ENCODE peak calls at places on chromosomes 3 and 15, in ten cellular contexts. W, U, C, R, A, X, I, V, B and N are unnamed samples.

GRCh38 chr3:48413086-48413485 is 16.8 kb downstream of the PLXNB1 start:
- DNase-seq in C (no peak), U (no peak), V (peak; percentile 7), X (no peak), A (no peak), W (no peak), B (no peak), R (no peak), I (no peak), N (no peak)

GRCh38 chr3:128800241-128801187 is 74.5 kb downstream of the RAB7A start:
- DNase-seq in U (no peak), V (no peak), A (no peak), X (no peak), B (no peak), I (no peak), W (no peak), R (peak; percentile 58), C (no peak), N (peak; percentile 91)

GRCh38 chr3:156174229-156174847 is 54.0 kb downstream of the KCNAB1 start:
- DNase-seq in U (no peak), X (no peak), B (no peak), C (no peak), I (no peak), W (peak; percentile 66), A (no peak), V (no peak), R (peak; percentile 34), N (no peak)

GRCh38 chr3:100802126-100802525 is 92.8 kb downstream of the TFG start:
- DNase-seq in C (no peak), U (no peak), W (peak; percentile 61), B (no peak), X (no peak), A (no peak), R (no peak), I (no peak), V (no peak), N (no peak)

GRCh38 chr15:71203573-71204444 is 88.5 kb downstream of the THSD4 start:
- DNase-seq in W (peak; percentile 35), X (no peak), V (no peak), B (no peak), A (no peak), U (no peak), I (no peak), R (no peak), C (no peak), N (no peak)

GRCh38 chr15:88018865-88019626 is 237.5 kb downstream of the NTRK3 start:
- DNase-seq in U (no peak), V (no peak), W (no peak), C (no peak), R (no peak), I (no peak), X (no peak), A (no peak), B (no peak), N (no peak)

GRCh38 chr3:46714728-46715506 is 2.8 kb downstream of the PRSS50 start:
- DNase-seq in R (peak; percentile 2), A (no peak), C (no peak), X (no peak), I (peak; percentile 7), V (no peak), W (no peak), B (no peak), U (no peak), N (no peak)

GRCh38 chr3:183073839-183074615 is 25.3 kb downstream of the MCCC1 start:
- DNase-seq in V (no peak), A (no peak), B (no peak), W (peak; percentile 41), C (no peak), I (no peak), R (no peak), U (no peak), X (no peak), N (no peak)

GRCh38 chr3:73192036-73192738 is 130.7 kb downstream of the EBLN2 start:
- DNase-seq in W (no peak), I (no peak), A (no peak), X (no peak), V (no peak), B (no peak), U (peak; percentile 16), C (no peak), R (no peak), N (no peak)

GRCh38 chr3:4564928-4565586 is 71.9 kb downstream of the ITPR1 start:
- DNase-seq in U (peak; percentile 41), R (no peak), X (no peak), C (no peak), W (no peak), A (no peak), I (no peak), B (no peak), V (no peak), N (no peak)

GRCh38 chr3:71062920-71063767 is 520.4 kb downstream of the FOXP1 start:
- DNase-seq in R (no peak), U (no peak), C (no peak), V (no peak), X (no peak), B (no peak), A (no peak), W (peak; percentile 65), I (no peak), N (no peak)

GRCh38 chr3:50525987-50526386 is 22.6 kb upstream of the CACNA2D2 start:
- DNase-seq in B (peak; percentile 35), I (no peak), R (peak; percentile 39), A (no peak), U (peak; percentile 87), W (peak; percentile 30), V (peak; percentile 49), X (no peak), C (no peak), N (no peak)

GRCh38 chr3:29453278-29453961 is 172.5 kb downstream of the RBMS3 start:
- DNase-seq in C (peak; percentile 28), V (no peak), A (no peak), B (peak; percentile 75), U (no peak), X (no peak), R (no peak), W (no peak), I (peak; percentile 60), N (peak; percentile 32)

GRCh38 chr3:156582784-156583183 is 27.9 kb upstream of the SSR3 start:
- DNase-seq in U (no peak), V (no peak), W (no peak), R (no peak), I (no peak), B (no peak), X (no peak), A (no peak), C (no peak), N (no peak)

GRCh38 chr3:58000713-58001467 is 7.3 kb upstream of the FLNB start:
- DNase-seq in I (no peak), A (no peak), W (no peak), V (no peak), C (peak; percentile 66), U (peak; percentile 32), R (no peak), B (no peak), X (no peak), N (no peak)

DNA sequence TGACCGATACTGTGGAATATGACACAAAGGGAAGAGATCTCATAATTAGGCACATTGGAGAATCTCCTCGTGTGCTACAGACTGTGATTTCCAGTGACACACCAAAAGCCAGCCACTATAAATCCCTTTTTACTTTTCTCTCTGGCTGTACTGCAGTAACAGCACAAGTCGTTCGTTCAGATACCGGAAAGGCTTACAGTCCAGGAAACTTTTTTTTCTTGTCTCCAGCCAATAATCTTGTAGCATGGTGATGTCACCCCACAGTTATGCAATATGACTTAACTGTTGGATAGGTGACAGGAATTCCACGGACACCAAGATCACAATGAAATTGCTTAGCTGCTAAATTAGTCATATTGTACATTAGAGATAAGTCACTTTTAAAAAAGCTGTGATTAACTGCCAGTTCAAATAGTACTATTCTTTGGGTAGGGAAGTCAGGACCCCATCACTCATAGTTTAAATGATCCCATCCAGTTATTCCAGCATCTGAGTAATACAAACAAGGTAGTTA is 36.3 kb upstream of the TSC22D2 start:
- DNase-seq in A (no peak), I (no peak), R (peak; percentile 59), U (peak; percentile 58), C (peak; percentile 44), W (peak; percentile 99), X (peak; percentile 54), B (peak; percentile 43), V (no peak), N (peak; percentile 49)
- TF ChIP-seq POLR2A in A (no peak), I (no peak), R (no peak), U (no peak), C (peak; percentile 78), W (peak; percentile 75), X (peak; percentile 21), B (no peak), V (peak; percentile 91), N (peak; percentile 23)

GRCh38 chr3:1092061-1092460 is 763 bp upstream of the CNTN6 start:
- DNase-seq in W (no peak), C (no peak), X (no peak), I (no peak), U (no peak), A (no peak), V (no peak), B (no peak), R (no peak), N (no peak)
- TF ChIP-seq POLR2A in W (no peak), C (no peak), X (no peak), I (no peak), U (no peak), A (no peak), V (no peak), B (no peak), R (no peak), N (no peak)

GRCh38 chr15:79408041-79408440 is 24.1 kb upstream of the MINAR1 start:
- DNase-seq in W (no peak), C (no peak), A (no peak), B (no peak), R (no peak), U (no peak), I (no peak), X (no peak), V (no peak), N (no peak)

GRCh38 chr15:79403501-79403900 is 28.6 kb upstream of the MINAR1 start:
- DNase-seq in V (no peak), A (no peak), R (no peak), C (no peak), W (peak; percentile 67), I (no peak), U (no peak), B (no peak), X (no peak), N (no peak)

GRCh38 chr15:79402136-79402535 is 30.0 kb upstream of the MINAR1 start:
- DNase-seq in W (no peak), C (no peak), A (no peak), I (no peak), R (no peak), B (no peak), U (no peak), X (no peak), V (no peak), N (no peak)

GRCh38 chr15:79401301-79401700 is 30.8 kb upstream of the MINAR1 start:
- DNase-seq in X (no peak), W (no peak), R (no peak), U (no peak), B (no peak), A (no peak), C (no peak), V (no peak), I (no peak), N (no peak)

GRCh38 chr15:79406191-79406590 is 25.9 kb upstream of the MINAR1 start:
- DNase-seq in R (no peak), A (no peak), B (no peak), I (no peak), V (no peak), C (no peak), W (no peak), U (no peak), X (no peak), N (no peak)
- TF ChIP-seq POLR2A in R (no peak), A (no peak), B (no peak), I (no peak), V (no peak), C (no peak), W (no peak), U (no peak), X (no peak), N (no peak)

GRCh38 chr15:38252481-38253311 is at the start of gene SPRED1:
- DNase-seq in C (peak; percentile 74), R (peak; percentile 69), X (peak; percentile 73), I (peak; percentile 72), V (peak; percentile 74), U (peak; percentile 21), W (peak; percentile 48), A (peak; percentile 42), B (peak; percentile 63), N (peak; percentile 45)
- TF ChIP-seq POLR2A in C (no peak), R (no peak), X (no peak), I (no peak), V (no peak), U (no peak), W (no peak), A (no peak), B (no peak), N (no peak)